ENCODE peak calls at places on chromosomes 1 and 21, in six cellular contexts. M is AG10803, T is heart left ventricle, A is cardiac muscle cell, J is H1, W is BJ. G is an unnamed sample.

GRCh38 chr1:80448081-80448480 is 1352.7 kb upstream of the ADGRL2 start:
- DNase-seq in A (no peak), W (no peak), T (no peak), J (no peak), M (peak), G (no peak)

GRCh38 chr1:45172015-45172414 is 34.4 kb downstream of the ZSWIM5 start:
- DNase-seq in A (peak), J (no peak), M (no peak), T (no peak), W (no peak), G (no peak)

GRCh38 chr1:150895618-150896017 is 8.7 kb downstream of the CTXND2 start:
- DNase-seq in A (no peak), J (no peak), T (no peak), W (no peak), M (peak), G (no peak)

GRCh38 chr1:44418022-44418673 is 13.1 kb downstream of the RNF220 start:
- DNase-seq in J (no peak), M (no peak), W (no peak), A (no peak), T (peak), G (no peak)

GRCh38 chr1:214551052-214551435 is 358 bp downstream of the PTPN14 start:
- DNase-seq in M (no peak), J (no peak), W (no peak), T (peak), A (no peak), G (no peak)

GRCh38 chr1:39819091-39819812 is 30.6 kb upstream of the BMP8B start:
- DNase-seq in A (no peak), M (no peak), J (no peak), T (no peak), W (no peak), G (no peak)

GRCh38 chr1:44819257-44819593 is 10.9 kb downstream of the BTBD19 start:
- DNase-seq in J (no peak), W (no peak), A (no peak), T (no peak), M (no peak), G (no peak)

GRCh38 chr1:3349161-3349967 is 105.1 kb upstream of the ARHGEF16 start:
- DNase-seq in M (no peak), A (peak), W (no peak), J (no peak), T (peak), G (no peak)

GRCh38 chr1:182601416-182601786 is 2.8 kb downstream of the RGS16 start:
- DNase-seq in T (peak), A (peak), W (no peak), J (no peak), M (peak), G (no peak)

GRCh38 chr1:32172621-32173245 is 6.7 kb upstream of the TXLNA start:
- DNase-seq in M (peak), J (no peak), T (no peak), A (peak), W (no peak), G (no peak)

GRCh38 chr1:30868833-30869435 is 39.6 kb downstream of the SDC3 start:
- DNase-seq in W (no peak), M (no peak), J (no peak), T (no peak), A (no peak), G (no peak)

GRCh38 chr1:185775505-185775904 is 41.3 kb downstream of the HMCN1 start:
- DNase-seq in T (no peak), W (no peak), M (no peak), J (no peak), A (peak), G (peak)

GRCh38 chr1:67460648-67461500 is 30.7 kb upstream of the SERBP1 start:
- DNase-seq in J (no peak), T (peak), A (no peak), W (no peak), M (peak), G (no peak)

GRCh38 chr1:151513626-151514101 is 2.5 kb downstream of the CGN start:
- DNase-seq in A (no peak), T (no peak), M (no peak), W (no peak), J (no peak), G (no peak)

GRCh38 chr1:149877211-149877946 is 22.0 kb upstream of the BOLA1 start:
- DNase-seq in W (no peak), T (no peak), J (no peak), A (no peak), M (no peak), G (no peak)

GRCh38 chr21:37907076-37907475 is 9.2 kb downstream of the KCNJ6 start:
- DNase-seq in T (no peak), W (no peak), A (no peak), M (no peak), J (no peak), G (no peak)

GRCh38 chr1:112840631-112841624 is 115.1 kb downstream of the SLC16A1 start:
- DNase-seq in T (no peak), M (no peak), J (no peak), A (peak), W (no peak), G (peak)

GRCh38 chr1:166836733-166837132 is 2.5 kb upstream of the POGK start:
- DNase-seq in M (no peak), J (no peak), A (no peak), W (no peak), T (no peak), G (no peak)

GRCh38 chr1:81157686-81158085 is 643.0 kb upstream of the ADGRL2 start:
- DNase-seq in M (no peak), W (no peak), A (peak), J (no peak), T (no peak), G (no peak)

GRCh38 chr1:216390956-216391355 is 32.3 kb downstream of the USH2A start:
- DNase-seq in T (no peak), W (no peak), M (no peak), A (no peak), J (no peak), G (no peak)

GRCh38 chr1:114081145-114082046 is 72.3 kb downstream of the SYT6 start:
- DNase-seq in W (no peak), T (peak), M (no peak), J (no peak), A (no peak), G (no peak)

GRCh38 chr1:65065535-65066378 is 82.2 kb upstream of the AK4 start:
- DNase-seq in T (peak), M (no peak), W (no peak), A (peak), J (no peak), G (no peak)

GRCh38 chr1:19310061-19310460 is 1.9 kb downstream of the AKR7A2 start:
- DNase-seq in T (no peak), J (no peak), A (no peak), M (peak), W (no peak), G (no peak)

GRCh38 chr1:203512830-203513578 is 19.1 kb downstream of the OPTC start:
- DNase-seq in M (peak), W (peak), T (peak), J (no peak), A (peak), G (peak)

GRCh38 chr1:60809204-60809985 is 273.0 kb upstream of the NFIA start:
- DNase-seq in A (no peak), W (no peak), T (no peak), J (no peak), M (peak), G (no peak)

GRCh38 chr1:118101989-118102388 is 83.0 kb downstream of the SPAG17 start:
- DNase-seq in A (no peak), T (no peak), W (no peak), J (no peak), M (no peak), G (no peak)

GRCh38 chr21:43262427-43262826 is 93.6 kb downstream of the CRYAA start:
- DNase-seq in M (peak), J (no peak), W (no peak), T (no peak), A (no peak), G (no peak)

GRCh38 chr1:185017338-185017737 is 28.0 kb upstream of the RNF2 start:
- DNase-seq in A (peak), M (peak), T (no peak), J (no peak), W (peak), G (peak)

GRCh38 chr1:102120910-102121309 is 124.2 kb upstream of the OLFM3 start:
- DNase-seq in M (no peak), J (no peak), A (no peak), T (no peak), W (no peak), G (no peak)

GRCh38 chr1:10525208-10525607 is 50.5 kb downstream of the PEX14 start:
- DNase-seq in W (no peak), T (no peak), J (no peak), M (no peak), A (no peak), G (no peak)

GRCh38 chr21:44054710-44055109 is 42.6 kb downstream of the TRAPPC10 start:
- DNase-seq in A (peak), J (no peak), T (no peak), W (peak), M (peak), G (no peak)

GRCh38 chr1:41033272-41033671 is 11.7 kb upstream of the SLFNL1 start:
- DNase-seq in J (no peak), A (no peak), T (no peak), W (no peak), M (no peak), G (no peak)

GRCh38 chr1:6770727-6771567 is 14.3 kb upstream of the CAMTA1 start:
- DNase-seq in T (no peak), M (peak), A (peak), W (peak), J (peak), G (no peak)

GRCh38 chr1:203686091-203686632 is 59.5 kb downstream of the ATP2B4 start:
- DNase-seq in J (no peak), M (peak), W (no peak), T (no peak), A (peak), G (no peak)

GRCh38 chr1:209621329-209621728 is 30.9 kb downstream of the LAMB3 start:
- DNase-seq in W (no peak), A (no peak), M (no peak), J (no peak), T (no peak), G (no peak)

GRCh38 chr1:209387271-209387968 is 196.1 kb upstream of the CAMK1G start:
- DNase-seq in W (no peak), J (no peak), M (no peak), A (no peak), T (no peak), G (no peak)

GRCh38 chr1:210726621-210727020 is 397.9 kb downstream of the HHAT start:
- DNase-seq in W (no peak), M (no peak), A (no peak), T (no peak), J (peak), G (no peak)

GRCh38 chr1:200666309-200666708 is 3.4 kb downstream of the DDX59 start:
- DNase-seq in W (no peak), T (no peak), J (no peak), A (no peak), M (no peak), G (no peak)
- TF ChIP-seq CTCF in W (no peak), T (no peak), J (no peak), A (no peak), M (no peak), G (no peak)

GRCh38 chr1:36137776-36138175 is 11.5 kb downstream of the TRAPPC3 start:
- DNase-seq in W (no peak), M (no peak), T (no peak), A (no peak), J (no peak), G (no peak)
- TF ChIP-seq CTCF in W (no peak), M (no peak), T (no peak), A (no peak), J (no peak), G (no peak)

DNA sequence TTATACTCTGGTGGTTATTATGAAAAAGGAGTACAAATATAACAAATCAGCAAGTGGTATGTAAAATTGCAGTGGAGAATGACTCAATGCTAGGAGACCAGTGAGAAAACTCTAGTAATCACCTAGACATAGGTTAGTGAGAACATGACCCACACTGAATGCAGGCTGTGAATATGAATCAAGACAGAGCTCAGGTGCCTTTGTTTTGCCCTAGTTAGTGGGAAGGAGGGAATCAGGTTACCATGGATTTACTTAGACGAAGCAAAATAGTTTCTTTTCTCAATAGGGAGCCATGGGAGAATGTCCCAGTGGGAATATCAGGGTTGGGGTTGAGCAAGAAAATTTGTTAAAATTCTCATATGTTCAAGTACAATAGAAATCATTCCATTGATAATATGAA is 10.6 kb upstream of the GCLM start:
- DNase-seq in A (no peak), J (no peak), T (no peak), M (no peak), W (no peak), G (no peak)
- TF ChIP-seq CTCF in A (no peak), J (no peak), T (no peak), M (no peak), W (no peak), G (no peak)

GRCh38 chr1:25430073-25430665 is 528 bp upstream of the MACO1 start:
- DNase-seq in J (peak), T (peak), A (peak), W (peak), M (peak), G (no peak)

GRCh38 chr1:25432749-25433388 is 2.2 kb downstream of the MACO1 start:
- DNase-seq in W (no peak), M (no peak), T (no peak), A (no peak), J (no peak), G (no peak)

GRCh38 chr1:25431495-25432363 is 1.0 kb downstream of the MACO1 start:
- DNase-seq in M (peak), T (peak), A (no peak), W (no peak), J (no peak), G (no peak)

GRCh38 chr1:25432364-25432719 is 1.6 kb downstream of the MACO1 start:
- DNase-seq in A (no peak), T (no peak), J (no peak), M (no peak), W (no peak), G (no peak)

GRCh38 chr1:25430666-25431494 is at the start of gene MACO1:
- DNase-seq in T (peak), J (peak), M (peak), W (peak), A (peak), G (peak)
- TF ChIP-seq CTCF in T (no peak), J (no peak), M (no peak), W (no peak), A (no peak), G (no peak)